ENCODE peak calls at places on chromosomes 4 and X, in six cellular contexts. One of them, this sample, is unnamed.

GRCh38 chrX:38982843-38983242 is 181.6 kb downstream of the MID1IP1 start:
- DNase-seq in brain microvascular endothelial cell: no peak
- DNase-seq in kidney epithelial cell: no peak
- DNase-seq in CD4-positive, alpha-beta T cell: no peak
- DNase-seq in neural crest cell: no peak
- DNase-seq in endodermal cell: no peak
- DNase-seq in this sample: no peak

GRCh38 chr4:148961526-148961925 is 519.3 kb upstream of the NR3C2 start:
- DNase-seq in CD4-positive, alpha-beta T cell: no peak
- DNase-seq in neural crest cell: no peak
- DNase-seq in brain microvascular endothelial cell: no peak
- DNase-seq in endodermal cell: no peak
- DNase-seq in kidney epithelial cell: no peak
- DNase-seq in this sample: no peak

GRCh38 chr4:120850048-120850599 is 72.4 kb downstream of the PRDM5 start:
- DNase-seq in neural crest cell: no peak
- DNase-seq in endodermal cell: no peak
- DNase-seq in CD4-positive, alpha-beta T cell: no peak
- DNase-seq in kidney epithelial cell: no peak
- DNase-seq in brain microvascular endothelial cell: peak
- DNase-seq in this sample: peak

GRCh38 chr4:86595426-86595805 is 1.3 kb downstream of the PTPN13 start:
- DNase-seq in neural crest cell: no peak
- DNase-seq in brain microvascular endothelial cell: peak
- DNase-seq in CD4-positive, alpha-beta T cell: no peak
- DNase-seq in endodermal cell: no peak
- DNase-seq in kidney epithelial cell: no peak
- DNase-seq in this sample: no peak

GRCh38 chr4:154998284-154998683 is 210.2 kb upstream of the NPY2R start:
- DNase-seq in neural crest cell: no peak
- DNase-seq in brain microvascular endothelial cell: peak
- DNase-seq in endodermal cell: no peak
- DNase-seq in kidney epithelial cell: no peak
- DNase-seq in CD4-positive, alpha-beta T cell: no peak
- DNase-seq in this sample: no peak

GRCh38 chrX:136227948-136228584 is 23.1 kb downstream of the MAP7D3 start:
- DNase-seq in brain microvascular endothelial cell: no peak
- DNase-seq in neural crest cell: no peak
- DNase-seq in CD4-positive, alpha-beta T cell: no peak
- DNase-seq in endodermal cell: no peak
- DNase-seq in kidney epithelial cell: no peak
- DNase-seq in this sample: no peak

GRCh38 chr4:74109894-74110605 is 11.1 kb upstream of the CXCL2 start:
- DNase-seq in brain microvascular endothelial cell: peak
- DNase-seq in CD4-positive, alpha-beta T cell: no peak
- DNase-seq in endodermal cell: no peak
- DNase-seq in neural crest cell: no peak
- DNase-seq in kidney epithelial cell: peak
- DNase-seq in this sample: peak

GRCh38 chrX:23822397-23822796 is 39.4 kb downstream of the SAT1 start:
- DNase-seq in CD4-positive, alpha-beta T cell: no peak
- DNase-seq in endodermal cell: no peak
- DNase-seq in neural crest cell: no peak
- DNase-seq in brain microvascular endothelial cell: no peak
- DNase-seq in kidney epithelial cell: no peak
- DNase-seq in this sample: no peak

GRCh38 chr4:148044889-148045352 is 313.0 kb downstream of the ARHGAP10 start:
- DNase-seq in neural crest cell: no peak
- DNase-seq in endodermal cell: no peak
- DNase-seq in kidney epithelial cell: no peak
- DNase-seq in CD4-positive, alpha-beta T cell: no peak
- DNase-seq in brain microvascular endothelial cell: no peak
- DNase-seq in this sample: peak

GRCh38 chrX:19174401-19175025 is 52.2 kb upstream of the ADGRG2 start:
- DNase-seq in kidney epithelial cell: no peak
- DNase-seq in endodermal cell: no peak
- DNase-seq in neural crest cell: no peak
- DNase-seq in brain microvascular endothelial cell: peak
- DNase-seq in CD4-positive, alpha-beta T cell: no peak
- DNase-seq in this sample: peak

GRCh38 chr4:147772459-147772969 is 40.6 kb downstream of the ARHGAP10 start:
- DNase-seq in CD4-positive, alpha-beta T cell: no peak
- DNase-seq in endodermal cell: no peak
- DNase-seq in brain microvascular endothelial cell: peak
- DNase-seq in neural crest cell: no peak
- DNase-seq in kidney epithelial cell: no peak
- DNase-seq in this sample: no peak

GRCh38 chr4:176359590-176359989 is 39.8 kb downstream of the SPCS3 start:
- DNase-seq in endodermal cell: no peak
- DNase-seq in brain microvascular endothelial cell: peak
- DNase-seq in neural crest cell: no peak
- DNase-seq in kidney epithelial cell: no peak
- DNase-seq in CD4-positive, alpha-beta T cell: no peak
- DNase-seq in this sample: peak

GRCh38 chr4:72275381-72275780 is 243.6 kb downstream of the NPFFR2 start:
- DNase-seq in kidney epithelial cell: no peak
- DNase-seq in neural crest cell: no peak
- DNase-seq in brain microvascular endothelial cell: no peak
- DNase-seq in CD4-positive, alpha-beta T cell: no peak
- DNase-seq in endodermal cell: no peak
- DNase-seq in this sample: no peak

GRCh38 chr4:7844247-7844991 is 95.2 kb downstream of the AFAP1 start:
- DNase-seq in kidney epithelial cell: peak
- DNase-seq in brain microvascular endothelial cell: peak
- DNase-seq in CD4-positive, alpha-beta T cell: peak
- DNase-seq in endodermal cell: peak
- DNase-seq in neural crest cell: peak
- DNase-seq in this sample: peak

GRCh38 chrX:118252967-118253366 is 92.9 kb upstream of the WDR44 start:
- DNase-seq in brain microvascular endothelial cell: no peak
- DNase-seq in endodermal cell: no peak
- DNase-seq in kidney epithelial cell: no peak
- DNase-seq in CD4-positive, alpha-beta T cell: no peak
- DNase-seq in neural crest cell: no peak
- DNase-seq in this sample: no peak

GRCh38 chrX:132216806-132217202 is 2.4 kb downstream of the RAP2C start:
- DNase-seq in kidney epithelial cell: no peak
- DNase-seq in brain microvascular endothelial cell: no peak
- DNase-seq in CD4-positive, alpha-beta T cell: no peak
- DNase-seq in endodermal cell: no peak
- DNase-seq in neural crest cell: no peak
- DNase-seq in this sample: no peak

GRCh38 chr4:4735870-4736269 is 123.6 kb upstream of the MSX1 start:
- DNase-seq in CD4-positive, alpha-beta T cell: no peak
- DNase-seq in neural crest cell: no peak
- DNase-seq in kidney epithelial cell: no peak
- DNase-seq in endodermal cell: no peak
- DNase-seq in brain microvascular endothelial cell: no peak
- DNase-seq in this sample: peak

GRCh38 chr4:55359397-55359916 is 13.4 kb downstream of the SRD5A3 start:
- DNase-seq in CD4-positive, alpha-beta T cell: no peak
- DNase-seq in brain microvascular endothelial cell: no peak
- DNase-seq in neural crest cell: no peak
- DNase-seq in endodermal cell: no peak
- DNase-seq in kidney epithelial cell: no peak
- DNase-seq in this sample: no peak

GRCh38 chrX:111447298-111447697 is 35.3 kb upstream of the DCX start:
- DNase-seq in CD4-positive, alpha-beta T cell: no peak
- DNase-seq in brain microvascular endothelial cell: no peak
- DNase-seq in endodermal cell: peak
- DNase-seq in neural crest cell: peak
- DNase-seq in kidney epithelial cell: no peak
- DNase-seq in this sample: no peak

GRCh38 chr4:38128478-38129451 is 168.6 kb downstream of the PTTG2 start:
- DNase-seq in endodermal cell: peak
- DNase-seq in neural crest cell: no peak
- DNase-seq in CD4-positive, alpha-beta T cell: peak
- DNase-seq in brain microvascular endothelial cell: no peak
- DNase-seq in kidney epithelial cell: no peak
- DNase-seq in this sample: no peak

GRCh38 chr4:142721187-142721586 is 124.9 kb downstream of the INPP4B start:
- DNase-seq in CD4-positive, alpha-beta T cell: no peak
- DNase-seq in brain microvascular endothelial cell: no peak
- DNase-seq in kidney epithelial cell: no peak
- DNase-seq in endodermal cell: no peak
- DNase-seq in neural crest cell: no peak
- DNase-seq in this sample: no peak

GRCh38 chr4:40321671-40322131 is 13.4 kb upstream of the CHRNA9 start:
- DNase-seq in brain microvascular endothelial cell: peak
- DNase-seq in neural crest cell: no peak
- DNase-seq in kidney epithelial cell: no peak
- DNase-seq in CD4-positive, alpha-beta T cell: no peak
- DNase-seq in endodermal cell: no peak
- DNase-seq in this sample: peak

GRCh38 chrX:115650916-115651315 is 89.9 kb downstream of the PLS3 start:
- DNase-seq in endodermal cell: peak
- DNase-seq in kidney epithelial cell: no peak
- DNase-seq in neural crest cell: peak
- DNase-seq in CD4-positive, alpha-beta T cell: no peak
- DNase-seq in brain microvascular endothelial cell: peak
- DNase-seq in this sample: peak

GRCh38 chr4:136438645-136439044 is 1093.6 kb downstream of the PCDH18 start:
- DNase-seq in brain microvascular endothelial cell: no peak
- DNase-seq in endodermal cell: no peak
- DNase-seq in CD4-positive, alpha-beta T cell: no peak
- DNase-seq in kidney epithelial cell: no peak
- DNase-seq in neural crest cell: no peak
- DNase-seq in this sample: no peak
- TF ChIP-seq CTCF in brain microvascular endothelial cell: no peak
- TF ChIP-seq CTCF in endodermal cell: no peak
- TF ChIP-seq CTCF in CD4-positive, alpha-beta T cell: no peak
- TF ChIP-seq CTCF in kidney epithelial cell: no peak
- TF ChIP-seq CTCF in neural crest cell: no peak
- TF ChIP-seq CTCF in this sample: no peak

GRCh38 chrX:112841114-112841819 is 636 bp upstream of the AMOT start:
- DNase-seq in endodermal cell: peak
- DNase-seq in brain microvascular endothelial cell: peak
- DNase-seq in CD4-positive, alpha-beta T cell: peak
- DNase-seq in neural crest cell: peak
- DNase-seq in kidney epithelial cell: no peak
- DNase-seq in this sample: peak
- TF ChIP-seq CTCF in endodermal cell: peak
- TF ChIP-seq CTCF in brain microvascular endothelial cell: no peak
- TF ChIP-seq CTCF in CD4-positive, alpha-beta T cell: no peak
- TF ChIP-seq CTCF in neural crest cell: no peak
- TF ChIP-seq CTCF in kidney epithelial cell: no peak
- TF ChIP-seq CTCF in this sample: no peak

GRCh38 chr4:13860126-13860525 is 232.6 kb upstream of the BOD1L1 start:
- DNase-seq in endodermal cell: peak
- DNase-seq in brain microvascular endothelial cell: no peak
- DNase-seq in kidney epithelial cell: no peak
- DNase-seq in neural crest cell: no peak
- DNase-seq in CD4-positive, alpha-beta T cell: no peak
- DNase-seq in this sample: no peak

GRCh38 chr4:13856387-13856786 is 228.9 kb upstream of the BOD1L1 start:
- DNase-seq in endodermal cell: no peak
- DNase-seq in neural crest cell: no peak
- DNase-seq in CD4-positive, alpha-beta T cell: no peak
- DNase-seq in kidney epithelial cell: no peak
- DNase-seq in brain microvascular endothelial cell: no peak
- DNase-seq in this sample: no peak

GRCh38 chr4:13857800-13858199 is 230.3 kb upstream of the BOD1L1 start:
- DNase-seq in CD4-positive, alpha-beta T cell: no peak
- DNase-seq in kidney epithelial cell: no peak
- DNase-seq in neural crest cell: no peak
- DNase-seq in endodermal cell: no peak
- DNase-seq in brain microvascular endothelial cell: no peak
- DNase-seq in this sample: no peak

GRCh38 chr4:13857397-13857796 is 229.9 kb upstream of the BOD1L1 start:
- DNase-seq in endodermal cell: no peak
- DNase-seq in brain microvascular endothelial cell: no peak
- DNase-seq in kidney epithelial cell: no peak
- DNase-seq in neural crest cell: no peak
- DNase-seq in CD4-positive, alpha-beta T cell: no peak
- DNase-seq in this sample: no peak

DNA sequence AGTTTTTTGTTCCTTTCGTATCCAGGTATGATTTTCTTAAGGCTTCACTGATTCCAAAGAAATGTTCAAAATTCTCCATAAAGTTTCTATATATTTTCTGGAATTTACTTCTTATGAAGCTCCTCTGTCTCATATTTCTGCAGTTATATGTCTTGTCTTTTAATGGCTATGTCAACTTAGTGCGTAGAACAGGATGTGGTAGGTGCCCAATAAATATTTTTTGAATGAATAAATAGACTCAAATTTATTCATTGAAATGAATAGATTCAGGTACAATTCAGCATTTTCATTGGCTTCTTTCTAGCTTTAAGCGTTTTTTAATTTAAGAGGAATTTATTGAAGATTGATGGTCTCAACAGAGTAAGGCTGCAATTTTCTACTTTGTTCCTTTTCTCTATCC is 231.9 kb upstream of the BOD1L1 start:
- DNase-seq in CD4-positive, alpha-beta T cell: no peak
- DNase-seq in endodermal cell: no peak
- DNase-seq in kidney epithelial cell: no peak
- DNase-seq in neural crest cell: no peak
- DNase-seq in brain microvascular endothelial cell: no peak
- DNase-seq in this sample: no peak
- TF ChIP-seq CTCF in CD4-positive, alpha-beta T cell: no peak
- TF ChIP-seq CTCF in endodermal cell: no peak
- TF ChIP-seq CTCF in kidney epithelial cell: no peak
- TF ChIP-seq CTCF in neural crest cell: no peak
- TF ChIP-seq CTCF in brain microvascular endothelial cell: no peak
- TF ChIP-seq CTCF in this sample: no peak

GRCh38 chr4:26104056-26104685 is 190.2 kb downstream of the SMIM20 start:
- DNase-seq in CD4-positive, alpha-beta T cell: no peak
- DNase-seq in kidney epithelial cell: no peak
- DNase-seq in neural crest cell: no peak
- DNase-seq in brain microvascular endothelial cell: no peak
- DNase-seq in endodermal cell: no peak
- DNase-seq in this sample: no peak

GRCh38 chr4:26105372-26105771 is 191.4 kb downstream of the SMIM20 start:
- DNase-seq in kidney epithelial cell: no peak
- DNase-seq in brain microvascular endothelial cell: no peak
- DNase-seq in neural crest cell: no peak
- DNase-seq in endodermal cell: no peak
- DNase-seq in CD4-positive, alpha-beta T cell: no peak
- DNase-seq in this sample: no peak

GRCh38 chr4:26105815-26106699 is 192.0 kb downstream of the SMIM20 start:
- DNase-seq in kidney epithelial cell: peak
- DNase-seq in neural crest cell: no peak
- DNase-seq in endodermal cell: no peak
- DNase-seq in brain microvascular endothelial cell: peak
- DNase-seq in CD4-positive, alpha-beta T cell: no peak
- DNase-seq in this sample: no peak

GRCh38 chr4:26110493-26110892 is 196.5 kb downstream of the SMIM20 start:
- DNase-seq in kidney epithelial cell: no peak
- DNase-seq in endodermal cell: no peak
- DNase-seq in CD4-positive, alpha-beta T cell: no peak
- DNase-seq in brain microvascular endothelial cell: no peak
- DNase-seq in neural crest cell: no peak
- DNase-seq in this sample: no peak

DNA sequence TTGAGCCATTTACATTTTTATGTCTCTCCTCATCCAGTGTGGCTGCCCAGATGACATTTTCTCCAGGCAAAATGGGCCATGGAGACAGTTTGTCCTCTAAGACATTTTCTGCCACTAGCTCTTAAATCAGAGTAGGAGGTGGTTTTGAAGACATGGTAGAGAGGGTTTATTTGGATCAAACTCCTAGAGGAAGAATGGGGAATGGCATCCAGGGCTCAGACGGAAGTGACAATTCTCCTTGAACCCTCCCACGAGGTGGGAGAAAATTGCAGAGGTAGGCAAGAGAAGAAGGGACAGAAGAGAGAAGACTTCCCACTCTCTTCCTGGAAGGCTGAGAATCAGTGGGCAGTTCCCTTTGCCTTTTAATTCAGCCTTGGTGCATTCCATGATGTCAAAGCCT is 194.0 kb downstream of the SMIM20 start:
- DNase-seq in endodermal cell: no peak
- DNase-seq in kidney epithelial cell: no peak
- DNase-seq in neural crest cell: no peak
- DNase-seq in brain microvascular endothelial cell: no peak
- DNase-seq in CD4-positive, alpha-beta T cell: no peak
- DNase-seq in this sample: no peak
- TF ChIP-seq CTCF in endodermal cell: peak
- TF ChIP-seq CTCF in kidney epithelial cell: no peak
- TF ChIP-seq CTCF in neural crest cell: no peak
- TF ChIP-seq CTCF in brain microvascular endothelial cell: no peak
- TF ChIP-seq CTCF in CD4-positive, alpha-beta T cell: no peak
- TF ChIP-seq CTCF in this sample: no peak